ENCODE peak calls at places on chromosome 5, in ten cellular contexts. J is uterus; N is IMR-90; C is GM13977; P is suprapubic skin; O is fibroblast of pulmonary artery; G is CD4-positive, alpha-beta T cell; K is cardiac muscle cell; F is neural crest cell; S is AG04450. D is an unnamed sample.

GRCh38 chr5:16856531-16856930 is 79.6 kb downstream of the MYO10 start:
- DNase-seq in O (peak; percentile 43), K (no peak), J (no peak), F (no peak), S (peak; percentile 21), C (no peak), N (peak; percentile 78), P (no peak), G (no peak), D (no peak)

GRCh38 chr5:72188176-72188575 is 80.9 kb downstream of the MAP1B start:
- DNase-seq in K (no peak), S (no peak), P (no peak), J (no peak), O (no peak), C (no peak), N (no peak), F (no peak), G (no peak), D (no peak)

GRCh38 chr5:156628421-156628820 is 221.7 kb upstream of the PPP1R2B start:
- DNase-seq in K (no peak), O (no peak), C (no peak), N (no peak), S (no peak), G (no peak), P (no peak), F (no peak), J (no peak), D (no peak)

GRCh38 chr5:134493461-134494055 is 31.9 kb upstream of the JADE2 start:
- DNase-seq in K (no peak), O (no peak), C (no peak), J (no peak), F (no peak), G (no peak), N (no peak), P (peak; percentile 32), S (no peak), D (no peak)

GRCh38 chr5:150070821-150071220 is 15.5 kb downstream of the CSF1R start:
- DNase-seq in K (no peak), S (no peak), J (no peak), P (no peak), G (no peak), F (no peak), N (no peak), O (no peak), C (no peak), D (no peak)

GRCh38 chr5:126917918-126918623 is 112.3 kb downstream of the MARCHF3 start:
- DNase-seq in F (no peak), K (no peak), J (no peak), G (no peak), N (peak; percentile 74), S (no peak), C (no peak), P (no peak), O (peak; percentile 29), D (peak; percentile 60)

GRCh38 chr5:33738967-33739366 is 152.8 kb downstream of the ADAMTS12 start:
- DNase-seq in O (no peak), N (no peak), C (no peak), P (no peak), J (no peak), K (peak; percentile 47), G (no peak), S (no peak), F (no peak), D (no peak)

GRCh38 chr5:78771260-78772240 is 123.0 kb upstream of the LHFPL2 start:
- DNase-seq in P (no peak), O (peak; percentile 42), F (no peak), C (no peak), S (no peak), G (no peak), J (no peak), N (peak; percentile 25), K (no peak), D (no peak)

GRCh38 chr5:125286266-125286665 is 539.8 kb upstream of the ZNF608 start:
- DNase-seq in F (no peak), G (no peak), K (no peak), O (no peak), S (no peak), N (no peak), P (no peak), J (no peak), C (no peak), D (no peak)

GRCh38 chr5:113199122-113199905 is 222.7 kb downstream of the DCP2 start:
- DNase-seq in C (no peak), K (no peak), G (no peak), S (peak; percentile 58), N (peak; percentile 86), P (no peak), F (no peak), O (peak; percentile 80), J (no peak), D (no peak)

GRCh38 chr5:52452098-52452497 is 335.6 kb upstream of the ITGA1 start:
- DNase-seq in F (no peak), O (no peak), G (no peak), N (no peak), K (no peak), C (no peak), J (no peak), P (no peak), S (no peak), D (no peak)

GRCh38 chr5:98770911-98771322 is 2.5 kb upstream of the RGMB start:
- DNase-seq in F (no peak), S (no peak), K (no peak), P (no peak), J (no peak), O (peak; percentile 45), N (peak; percentile 40), C (peak; percentile 51), G (no peak), D (no peak)

GRCh38 chr5:98769006-98769255 is 4.5 kb upstream of the RGMB start:
- DNase-seq in K (peak; percentile 63), C (peak; percentile 62), J (no peak), N (no peak), P (no peak), O (no peak), S (no peak), G (peak; percentile 14), F (peak; percentile 80), D (peak; percentile 86)

GRCh38 chr5:98768160-98769005 is 5.1 kb upstream of the RGMB start:
- DNase-seq in N (peak; percentile 73), J (peak; percentile 32), P (no peak), C (peak; percentile 61), K (peak; percentile 71), S (no peak), G (peak; percentile 19), F (peak; percentile 74), O (peak; percentile 66), D (peak; percentile 70)

GRCh38 chr5:98770158-98770910 is 3.1 kb upstream of the RGMB start:
- DNase-seq in C (peak; percentile 51), G (no peak), K (peak; percentile 53), O (peak; percentile 69), N (peak; percentile 66), P (no peak), J (peak; percentile 49), S (no peak), F (no peak), D (peak; percentile 59)

DNA sequence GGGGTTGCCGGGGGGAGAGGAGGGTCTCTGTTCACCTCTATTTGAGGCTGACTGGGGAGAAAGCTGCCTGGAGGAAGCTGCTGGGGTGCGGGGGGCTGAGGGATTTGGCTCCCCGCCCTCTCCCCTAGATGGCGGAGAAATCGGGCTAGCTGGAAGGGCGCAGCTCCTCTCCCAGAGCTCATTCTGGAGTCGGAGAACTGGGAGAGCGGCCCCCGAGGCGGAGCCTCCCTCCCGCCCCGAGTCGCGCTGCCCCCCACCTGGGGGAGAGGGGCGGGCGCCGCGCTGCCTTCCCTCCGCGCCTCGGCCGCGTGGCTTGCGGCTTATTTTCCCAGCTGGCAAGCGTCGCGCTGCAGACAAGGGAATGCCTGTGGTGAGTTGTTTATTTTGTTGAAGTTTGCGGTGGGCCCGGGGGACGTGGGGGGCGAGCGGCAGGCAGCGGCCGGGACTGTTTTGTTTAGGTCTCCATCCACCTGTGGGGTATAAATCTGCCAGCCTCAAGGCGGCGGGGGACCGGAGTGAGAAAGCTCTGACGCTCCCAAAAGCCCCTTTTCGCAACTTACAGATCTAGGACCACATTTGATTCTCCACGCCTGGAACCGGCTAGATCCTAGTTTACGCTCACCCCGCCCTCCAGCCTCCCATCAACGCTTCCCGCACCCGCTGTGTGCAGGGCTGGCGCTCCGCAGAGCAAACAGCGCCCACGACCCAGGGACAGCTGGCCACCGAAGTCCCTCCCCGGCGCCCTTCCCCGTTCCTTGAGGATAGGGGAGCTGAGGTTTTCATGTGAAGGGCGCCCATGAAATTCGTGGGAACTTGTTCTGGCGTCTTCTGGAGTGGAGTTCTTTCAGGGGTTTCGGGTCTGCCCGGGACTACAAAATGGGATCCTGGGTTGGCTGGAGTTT is 4.0 kb upstream of the RGMB start:
- DNase-seq in G (no peak), O (peak; percentile 53), K (peak; percentile 35), C (peak; percentile 65), J (peak; percentile 42), N (peak; percentile 92), P (no peak), F (peak; percentile 27), S (peak; percentile 81), D (peak; percentile 65)
- TF ChIP-seq CTCF in G (peak; percentile 25), O (no peak), K (no peak), C (no peak), J (no peak), N (peak; percentile 18), P (peak; percentile 18), F (peak; percentile 50), S (peak; percentile 25), D (peak; percentile 83)

GRCh38 chr5:118592678-118593328 is 395.5 kb downstream of the DTWD2 start:
- DNase-seq in F (no peak), P (no peak), K (no peak), O (no peak), C (no peak), S (no peak), G (no peak), N (no peak), J (no peak), D (no peak)
- TF ChIP-seq CTCF in F (peak; percentile 42), P (no peak), K (no peak), O (no peak), C (peak; percentile 28), S (peak; percentile 26), G (no peak), N (no peak), J (no peak), D (peak; percentile 13)

DNA sequence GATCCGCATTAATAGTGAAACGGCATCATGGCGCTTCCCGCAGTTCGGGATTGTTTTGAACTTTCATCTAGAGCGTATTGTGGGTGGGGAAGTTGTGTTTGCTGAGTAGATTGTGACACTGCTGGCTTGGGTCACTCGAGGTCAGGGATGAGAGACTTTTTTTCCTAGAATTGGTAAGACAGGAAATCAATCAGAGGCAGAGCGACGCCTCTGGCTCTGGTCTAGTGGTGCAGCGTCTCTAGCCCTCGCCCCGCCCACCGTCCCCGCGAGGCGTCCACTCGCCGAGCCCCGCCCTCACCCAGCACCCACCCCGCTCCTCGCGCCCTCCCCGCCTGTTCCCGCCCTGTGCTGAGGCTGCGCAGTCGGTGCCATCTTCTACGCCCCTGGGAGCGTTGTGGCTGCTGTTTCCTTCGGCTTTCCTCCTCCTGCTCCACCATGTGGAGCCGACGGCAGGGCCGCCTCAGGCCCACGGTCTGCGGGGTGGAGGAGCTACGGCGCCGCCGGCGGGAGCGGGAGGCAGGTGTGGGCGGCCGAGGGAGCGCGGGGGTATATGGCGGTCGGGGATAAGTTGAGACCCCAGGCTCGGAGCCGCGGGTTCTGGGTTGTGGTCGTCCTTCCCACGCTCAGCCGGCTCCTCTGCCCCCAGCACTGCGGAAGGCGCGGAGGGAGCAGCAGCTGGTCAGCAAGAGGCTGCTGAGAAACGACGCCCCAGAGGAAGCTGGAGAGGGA is at the start of gene TMCO6:
- DNase-seq in J (peak; percentile 97), O (peak; percentile 96), K (peak; percentile 96), G (peak; percentile 95), F (peak; percentile 94), C (peak; percentile 99), N (peak; percentile 89), S (peak; percentile 74), P (peak; percentile 99), D (peak; percentile 99)
- TF ChIP-seq CTCF in J (peak; percentile 77), O (peak; percentile 52), K (peak; percentile 59), G (peak; percentile 76), F (peak; percentile 71), C (peak; percentile 60), N (peak; percentile 58), S (peak; percentile 58), P (peak; percentile 85), D (peak; percentile 33)

GRCh38 chr5:75053286-75054109 is 1.1 kb upstream of the GCNT4 start:
- DNase-seq in F (peak; percentile 48), K (peak; percentile 74), J (peak; percentile 46), C (peak; percentile 31), S (no peak), P (peak; percentile 83), O (peak; percentile 74), N (peak; percentile 73), G (peak; percentile 59), D (peak; percentile 60)
- TF ChIP-seq CTCF in F (peak; percentile 36), K (peak; percentile 13), J (peak; percentile 34), C (peak; percentile 16), S (peak; percentile 14), P (no peak), O (no peak), N (peak; percentile 19), G (no peak), D (peak; percentile 13)